ENCODE peak calls at places on chromosome 5, in seven cellular contexts. One of them, this sample, is unnamed.

GRCh38 chr5:3996871-3997410 is 401.3 kb downstream of the IRX1 start:
- DNase-seq in PC-9: no peak
- DNase-seq in NCI-H510A treated with DMSO at 0.1 percent for 48 hours: no peak
- DNase-seq in lung: no peak
- DNase-seq in AG08395: no peak
- DNase-seq in C1 segment of cervical spinal cord: no peak
- DNase-seq in CD4-positive, alpha-beta T cell: no peak
- DNase-seq in this sample: no peak

GRCh38 chr5:140041492-140042421 is 1.3 kb downstream of the NRG2 start:
- DNase-seq in PC-9: peak
- DNase-seq in CD4-positive, alpha-beta T cell: no peak
- DNase-seq in lung: peak
- DNase-seq in C1 segment of cervical spinal cord: peak
- DNase-seq in AG08395: peak
- DNase-seq in NCI-H510A treated with DMSO at 0.1 percent for 48 hours: no peak
- DNase-seq in this sample: peak

GRCh38 chr5:69105996-69106906 is 12.4 kb downstream of the SLC30A5 start:
- DNase-seq in PC-9: no peak
- DNase-seq in lung: no peak
- DNase-seq in CD4-positive, alpha-beta T cell: no peak
- DNase-seq in AG08395: no peak
- DNase-seq in NCI-H510A treated with DMSO at 0.1 percent for 48 hours: no peak
- DNase-seq in C1 segment of cervical spinal cord: no peak
- DNase-seq in this sample: no peak

GRCh38 chr5:124182133-124182532 is 564.3 kb downstream of the ZNF608 start:
- DNase-seq in PC-9: no peak
- DNase-seq in AG08395: no peak
- DNase-seq in CD4-positive, alpha-beta T cell: no peak
- DNase-seq in NCI-H510A treated with DMSO at 0.1 percent for 48 hours: no peak
- DNase-seq in lung: no peak
- DNase-seq in C1 segment of cervical spinal cord: no peak
- DNase-seq in this sample: no peak

GRCh38 chr5:67206381-67207328 is 10.1 kb upstream of the CD180 start:
- DNase-seq in CD4-positive, alpha-beta T cell: peak
- DNase-seq in C1 segment of cervical spinal cord: no peak
- DNase-seq in lung: peak
- DNase-seq in AG08395: no peak
- DNase-seq in NCI-H510A treated with DMSO at 0.1 percent for 48 hours: no peak
- DNase-seq in PC-9: peak
- DNase-seq in this sample: no peak

GRCh38 chr5:89972901-89973300 is 436.7 kb downstream of the CETN3 start:
- DNase-seq in PC-9: no peak
- DNase-seq in NCI-H510A treated with DMSO at 0.1 percent for 48 hours: no peak
- DNase-seq in AG08395: no peak
- DNase-seq in CD4-positive, alpha-beta T cell: no peak
- DNase-seq in lung: no peak
- DNase-seq in C1 segment of cervical spinal cord: no peak
- DNase-seq in this sample: no peak

GRCh38 chr5:39024884-39025283 is 49.3 kb downstream of the RICTOR start:
- DNase-seq in C1 segment of cervical spinal cord: no peak
- DNase-seq in AG08395: peak
- DNase-seq in PC-9: no peak
- DNase-seq in CD4-positive, alpha-beta T cell: no peak
- DNase-seq in lung: no peak
- DNase-seq in NCI-H510A treated with DMSO at 0.1 percent for 48 hours: no peak
- DNase-seq in this sample: no peak

GRCh38 chr5:100898504-100899346 is 4.4 kb downstream of the ST8SIA4 start:
- DNase-seq in lung: no peak
- DNase-seq in NCI-H510A treated with DMSO at 0.1 percent for 48 hours: no peak
- DNase-seq in CD4-positive, alpha-beta T cell: no peak
- DNase-seq in C1 segment of cervical spinal cord: no peak
- DNase-seq in AG08395: no peak
- DNase-seq in PC-9: no peak
- DNase-seq in this sample: no peak

GRCh38 chr5:437281-437771 is 5.7 kb upstream of the EXOC3 start:
- DNase-seq in C1 segment of cervical spinal cord: no peak
- DNase-seq in CD4-positive, alpha-beta T cell: no peak
- DNase-seq in lung: no peak
- DNase-seq in NCI-H510A treated with DMSO at 0.1 percent for 48 hours: no peak
- DNase-seq in PC-9: no peak
- DNase-seq in AG08395: no peak
- DNase-seq in this sample: peak

GRCh38 chr5:75551471-75551870 is 39.8 kb downstream of the POLK start:
- DNase-seq in AG08395: peak
- DNase-seq in lung: no peak
- DNase-seq in CD4-positive, alpha-beta T cell: no peak
- DNase-seq in NCI-H510A treated with DMSO at 0.1 percent for 48 hours: no peak
- DNase-seq in C1 segment of cervical spinal cord: no peak
- DNase-seq in PC-9: no peak
- DNase-seq in this sample: no peak

GRCh38 chr5:38809388-38810359 is 36.1 kb upstream of the OSMR start:
- DNase-seq in CD4-positive, alpha-beta T cell: peak
- DNase-seq in C1 segment of cervical spinal cord: peak
- DNase-seq in PC-9: peak
- DNase-seq in AG08395: peak
- DNase-seq in NCI-H510A treated with DMSO at 0.1 percent for 48 hours: peak
- DNase-seq in lung: peak
- DNase-seq in this sample: peak

GRCh38 chr5:144139586-144139985 is 30.9 kb downstream of the YIPF5 start:
- DNase-seq in PC-9: no peak
- DNase-seq in NCI-H510A treated with DMSO at 0.1 percent for 48 hours: no peak
- DNase-seq in C1 segment of cervical spinal cord: no peak
- DNase-seq in lung: no peak
- DNase-seq in AG08395: peak
- DNase-seq in CD4-positive, alpha-beta T cell: no peak
- DNase-seq in this sample: peak

GRCh38 chr5:38660194-38660668 is 103.8 kb upstream of the LIFR start:
- DNase-seq in PC-9: peak
- DNase-seq in AG08395: no peak
- DNase-seq in CD4-positive, alpha-beta T cell: no peak
- DNase-seq in C1 segment of cervical spinal cord: no peak
- DNase-seq in lung: no peak
- DNase-seq in NCI-H510A treated with DMSO at 0.1 percent for 48 hours: peak
- DNase-seq in this sample: no peak

GRCh38 chr5:65630981-65631380 is 6.2 kb downstream of the SHLD3 start:
- DNase-seq in NCI-H510A treated with DMSO at 0.1 percent for 48 hours: no peak
- DNase-seq in PC-9: no peak
- DNase-seq in CD4-positive, alpha-beta T cell: no peak
- DNase-seq in AG08395: no peak
- DNase-seq in C1 segment of cervical spinal cord: no peak
- DNase-seq in lung: no peak
- DNase-seq in this sample: no peak

GRCh38 chr5:138344887-138345622 is 7.0 kb downstream of the FAM53C start:
- DNase-seq in AG08395: no peak
- DNase-seq in NCI-H510A treated with DMSO at 0.1 percent for 48 hours: no peak
- DNase-seq in PC-9: no peak
- DNase-seq in lung: no peak
- DNase-seq in C1 segment of cervical spinal cord: no peak
- DNase-seq in CD4-positive, alpha-beta T cell: no peak
- DNase-seq in this sample: no peak

GRCh38 chr5:103505581-103506305 is 56.8 kb downstream of the NUDT12 start:
- DNase-seq in C1 segment of cervical spinal cord: no peak
- DNase-seq in AG08395: peak
- DNase-seq in CD4-positive, alpha-beta T cell: no peak
- DNase-seq in NCI-H510A treated with DMSO at 0.1 percent for 48 hours: no peak
- DNase-seq in PC-9: no peak
- DNase-seq in lung: no peak
- DNase-seq in this sample: no peak

GRCh38 chr5:38226091-38226490 is 32.3 kb upstream of the EGFLAM start:
- DNase-seq in CD4-positive, alpha-beta T cell: no peak
- DNase-seq in lung: no peak
- DNase-seq in NCI-H510A treated with DMSO at 0.1 percent for 48 hours: no peak
- DNase-seq in PC-9: no peak
- DNase-seq in C1 segment of cervical spinal cord: no peak
- DNase-seq in AG08395: no peak
- DNase-seq in this sample: no peak

GRCh38 chr5:124619121-124619520 is 127.3 kb downstream of the ZNF608 start:
- DNase-seq in lung: no peak
- DNase-seq in CD4-positive, alpha-beta T cell: no peak
- DNase-seq in AG08395: no peak
- DNase-seq in NCI-H510A treated with DMSO at 0.1 percent for 48 hours: no peak
- DNase-seq in C1 segment of cervical spinal cord: no peak
- DNase-seq in PC-9: no peak
- DNase-seq in this sample: no peak

This sample was measured in suprapubic skin.